ENCODE peak calls at places on chromosomes 7 and 10, in four cellular contexts. T is cardiac muscle cell, O is heart left ventricle, G is dorsolateral prefrontal cortex. B is an unnamed sample. For H3K27me3, the result is how much of the 10 kb centered on the place peaks cover.

GRCh38 chr7:106775552-106775936 is 89.5 kb upstream of the PIK3CG start:
- DNase-seq in T (peak), G (no peak), O (no peak), B (no peak)

GRCh38 chr7:157587051-157587450 is 250.2 kb downstream of the DNAJB6 start:
- DNase-seq in G (no peak), O (no peak), T (no peak), B (no peak)

GRCh38 chr7:117067322-117067721 is 114.0 kb downstream of the ST7 start:
- DNase-seq in G (no peak), O (no peak), T (no peak), B (no peak)

GRCh38 chr7:73312831-73313520 is 4.3 kb upstream of the NSUN5 start:
- DNase-seq in O (no peak), G (no peak), T (no peak), B (no peak)

GRCh38 chr10:26090762-26091161 is 125.8 kb upstream of the GAD2 start:
- DNase-seq in T (no peak), O (no peak), G (no peak), B (no peak)

GRCh38 chr10:67789769-67790168 is 48.2 kb downstream of the DNAJC12 start:
- DNase-seq in G (no peak), T (no peak), O (no peak), B (no peak)

GRCh38 chr10:123309740-123310139 is 155.5 kb downstream of the BUB3 start:
- DNase-seq in O (no peak), T (peak), G (no peak), B (no peak)

GRCh38 chr7:156609010-156609877 is 31.3 kb upstream of the RNF32 start:
- DNase-seq in G (no peak), O (no peak), T (peak), B (no peak)

GRCh38 chr7:30595461-30596042 is 874 bp downstream of the GARS1 start:
- DNase-seq in O (no peak), T (peak), G (no peak), B (no peak)

GRCh38 chr10:76115131-76115470 is 683.7 kb downstream of the LRMDA start:
- DNase-seq in T (no peak), O (no peak), G (no peak), B (no peak)

DNA sequence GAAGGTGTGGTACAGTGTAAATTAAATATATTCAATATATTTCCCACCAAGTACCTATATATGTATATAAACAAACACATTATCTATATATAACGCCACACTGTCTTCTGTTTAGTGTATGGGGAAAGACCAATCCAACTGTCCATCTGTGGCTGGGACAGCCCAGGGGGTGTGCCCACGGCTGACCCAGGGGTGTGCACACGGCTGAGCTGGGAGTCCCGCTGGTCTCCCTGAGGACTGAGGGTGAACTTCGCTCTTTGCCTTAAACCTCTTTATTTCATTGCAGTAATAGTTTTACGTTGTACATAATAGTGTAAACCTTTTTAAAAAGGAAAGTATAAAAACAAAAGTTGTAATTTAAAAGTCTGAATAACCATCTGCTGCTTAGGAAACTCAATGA is 6.3 kb downstream of the EN2 start:
- DNase-seq in G (no peak), O (no peak), T (no peak), B (no peak)
- H3K27me3 ChIP-seq in G (half or more), O (half or more), T (half or more), B (half or more)

GRCh38 chr10:110848106-110848505 is 23.6 kb upstream of the PDCD4 start:
- DNase-seq in T (no peak), G (no peak), O (no peak), B (no peak)
- H3K27ac ChIP-seq in T (no peak), G (no peak), O (no peak), B (no peak)

GRCh38 chr7:101170617-101171441 is 5.5 kb upstream of the VGF start:
- DNase-seq in T (no peak), O (no peak), G (no peak), B (no peak)

GRCh38 chr7:101172005-101172853 is 6.9 kb upstream of the VGF start:
- DNase-seq in O (no peak), G (no peak), T (no peak), B (no peak)

GRCh38 chr7:101169838-101170531 is 4.6 kb upstream of the VGF start:
- DNase-seq in G (peak), T (peak), O (peak), B (peak)

GRCh38 chr7:101172854-101173751 is 7.0 kb downstream of the NAT16 start:
- DNase-seq in T (peak), O (peak), G (peak), B (peak)

GRCh38 chr7:101171442-101171837 is 6.1 kb upstream of the VGF start:
- DNase-seq in O (no peak), G (no peak), T (no peak), B (no peak)
- H3K27me3 ChIP-seq in O (half or more), G (half or more), T (half or more), B (under half)

DNA sequence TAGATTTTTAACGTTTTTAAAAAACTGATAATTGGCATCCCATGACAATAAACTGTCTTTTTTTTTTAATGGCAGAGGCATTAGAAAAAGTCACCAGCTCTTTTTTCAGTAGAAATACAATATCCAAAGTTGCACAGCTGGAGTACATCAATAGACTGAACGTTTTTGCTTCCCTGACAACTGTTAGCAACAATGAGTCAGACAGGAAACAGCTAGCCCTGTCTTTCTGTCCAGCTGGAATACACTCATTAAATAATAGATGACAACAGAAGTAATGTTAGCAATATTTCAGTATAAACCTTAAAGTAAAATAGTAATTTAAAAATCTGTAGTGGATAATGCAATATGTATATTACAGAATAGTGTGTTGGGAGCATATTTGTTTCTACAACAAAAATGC is 173.5 kb downstream of the SLC16A9 start:
- DNase-seq in T (peak), O (peak), G (no peak), B (no peak)
- H3K27ac ChIP-seq in T (no peak), O (peak), G (no peak), B (peak)